ENCODE peak calls at places on chromosomes 13 and 19, in six cellular contexts. L, Y, W, B, K and V are unnamed samples.

GRCh38 chr13:29619995-29620394 is 24.5 kb upstream of the SLC7A1 start:
- DNase-seq in L (no peak), Y (no peak), W (no peak), B (no peak), K (no peak), V (no peak)

GRCh38 chr19:50258918-50259372 is 55.5 kb downstream of the MYH14 start:
- DNase-seq in L (no peak), Y (no peak), W (peak), B (no peak), K (peak), V (no peak)

GRCh38 chr19:16860118-16860517 is 28.7 kb upstream of the F2RL3 start:
- DNase-seq in L (no peak), Y (no peak), W (no peak), B (no peak), K (no peak), V (no peak)

GRCh38 chr13:104105418-104106355 is 1039.5 kb upstream of the SLC10A2 start:
- DNase-seq in L (no peak), Y (no peak), W (no peak), B (no peak), K (no peak), V (no peak)

GRCh38 chr13:113941571-113942191 is 32.2 kb downstream of the C13orf46 start:
- DNase-seq in L (no peak), Y (peak), W (no peak), B (no peak), K (no peak), V (no peak)

GRCh38 chr13:110382229-110382628 is 75.1 kb downstream of the COL4A2 start:
- DNase-seq in L (no peak), Y (peak), W (no peak), B (no peak), K (no peak), V (no peak)

GRCh38 chr13:48356750-48357149 is 53.2 kb downstream of the RB1 start:
- DNase-seq in L (no peak), Y (no peak), W (no peak), B (no peak), K (no peak), V (no peak)

GRCh38 chr19:12996542-12997094 is 1.3 kb downstream of the NFIX start:
- DNase-seq in L (no peak), Y (no peak), W (no peak), B (no peak), K (peak), V (no peak)

GRCh38 chr19:35856546-35857149 is at the start of gene KIRREL2:
- DNase-seq in L (peak), Y (no peak), W (peak), B (no peak), K (peak), V (peak)

DNA sequence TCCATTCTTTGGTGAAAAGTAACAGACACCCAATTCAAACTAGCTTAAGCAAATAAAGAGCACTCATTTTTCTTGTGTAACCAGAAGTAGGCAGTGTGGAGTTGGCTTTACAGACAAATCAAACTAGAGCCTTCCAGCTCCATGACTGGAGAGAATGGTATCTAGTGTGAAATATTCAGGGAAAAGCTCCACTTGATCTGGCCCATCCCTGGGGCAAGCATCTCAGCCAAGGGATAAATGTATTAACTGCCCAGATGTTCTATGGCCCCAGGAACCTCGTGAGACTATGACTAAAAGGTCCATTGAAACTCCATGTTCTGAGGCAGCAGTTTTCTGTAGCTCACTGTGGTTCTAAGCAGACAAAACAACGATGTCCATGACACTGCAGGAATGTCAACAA is 49.9 kb downstream of the TBC1D4 start:
- DNase-seq in L (no peak), Y (no peak), W (no peak), B (no peak), K (no peak), V (no peak)
- TF ChIP-seq CTCF in L (no peak), Y (no peak), W (no peak), B (no peak), K (no peak), V (no peak)

GRCh38 chr19:5032101-5032967 is 63.4 kb downstream of the KDM4B start:
- DNase-seq in L (no peak), Y (no peak), W (peak), B (no peak), K (peak), V (no peak)

GRCh38 chr19:5028229-5028886 is 59.4 kb downstream of the KDM4B start:
- DNase-seq in L (no peak), Y (no peak), W (no peak), B (no peak), K (no peak), V (no peak)

GRCh38 chr19:5030136-5030820 is 61.4 kb downstream of the KDM4B start:
- DNase-seq in L (no peak), Y (no peak), W (no peak), B (no peak), K (peak), V (no peak)

GRCh38 chr19:5030822-5031221 is 61.9 kb downstream of the KDM4B start:
- DNase-seq in L (no peak), Y (no peak), W (no peak), B (no peak), K (peak), V (no peak)

GRCh38 chr19:5031231-5032100 is 62.6 kb downstream of the KDM4B start:
- DNase-seq in L (peak), Y (peak), W (peak), B (peak), K (peak), V (peak)
- TF ChIP-seq CTCF in L (peak), Y (peak), W (peak), B (peak), K (peak), V (peak)

DNA sequence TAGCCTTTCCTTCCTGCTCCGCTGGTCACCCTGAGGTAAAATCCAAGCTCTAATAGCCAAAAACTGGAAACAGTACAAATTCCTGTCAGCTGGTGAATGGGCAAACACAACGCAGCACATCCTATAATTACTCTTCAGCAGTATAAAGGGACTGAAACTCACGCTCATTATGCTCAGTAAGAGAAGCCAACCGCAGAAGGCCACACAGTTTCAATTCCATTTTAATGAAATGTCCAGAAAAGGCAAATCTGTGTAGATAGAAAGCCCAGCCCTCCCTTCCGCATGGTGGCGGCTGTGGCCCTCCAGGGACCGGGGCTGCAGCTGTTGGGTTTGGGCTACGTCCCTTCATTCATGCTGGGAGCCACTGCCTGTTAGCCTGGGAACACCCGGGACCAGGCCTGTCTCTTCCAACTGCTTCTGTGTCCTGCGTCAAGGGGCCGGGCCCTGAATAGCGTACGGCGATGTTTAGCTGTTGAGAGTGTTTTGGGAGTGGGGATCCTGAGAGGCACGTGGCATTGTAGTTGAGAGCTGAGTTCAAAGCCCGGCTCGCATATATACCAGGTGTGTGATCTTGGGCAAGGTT is 23.5 kb downstream of the NKPD1 start:
- DNase-seq in L (peak), Y (no peak), W (no peak), B (no peak), K (no peak), V (no peak)
- TF ChIP-seq CTCF in L (no peak), Y (no peak), W (no peak), B (no peak), K (no peak), V (no peak)

GRCh38 chr13:26253262-26253786 is 605 bp upstream of the CDK8 start:
- DNase-seq in L (no peak), Y (no peak), W (no peak), B (no peak), K (no peak), V (no peak)

GRCh38 chr13:26254583-26255102 is 714 bp downstream of the CDK8 start:
- DNase-seq in L (peak), Y (peak), W (peak), B (peak), K (peak), V (peak)

GRCh38 chr13:26257049-26257448 is 3.1 kb downstream of the CDK8 start:
- DNase-seq in L (peak), Y (no peak), W (no peak), B (no peak), K (no peak), V (no peak)

GRCh38 chr13:26253787-26254582 is at the start of gene CDK8:
- DNase-seq in L (peak), Y (peak), W (peak), B (peak), K (peak), V (peak)

GRCh38 chr13:26255717-26256277 is 1.9 kb downstream of the CDK8 start:
- DNase-seq in L (no peak), Y (no peak), W (no peak), B (no peak), K (no peak), V (no peak)
- TF ChIP-seq CTCF in L (no peak), Y (peak), W (peak), B (no peak), K (peak), V (no peak)

GRCh38 chr13:46795321-46795720 is 1.6 kb downstream of the ESD start:
- DNase-seq in L (no peak), Y (no peak), W (no peak), B (no peak), K (no peak), V (no peak)

GRCh38 chr13:46797468-46798237 is 692 bp upstream of the ESD start:
- DNase-seq in L (no peak), Y (no peak), W (no peak), B (no peak), K (no peak), V (no peak)

GRCh38 chr13:46799139-46799538 is 2.2 kb upstream of the ESD start:
- DNase-seq in L (no peak), Y (no peak), W (no peak), B (no peak), K (no peak), V (no peak)

GRCh38 chr13:46796129-46796514 is 839 bp downstream of the ESD start:
- DNase-seq in L (no peak), Y (no peak), W (no peak), B (no peak), K (no peak), V (no peak)

GRCh38 chr13:46796515-46797467 is at the start of gene ESD:
- DNase-seq in L (peak), Y (peak), W (peak), B (peak), K (peak), V (peak)
- TF ChIP-seq CTCF in L (no peak), Y (no peak), W (no peak), B (no peak), K (no peak), V (no peak)

DNA sequence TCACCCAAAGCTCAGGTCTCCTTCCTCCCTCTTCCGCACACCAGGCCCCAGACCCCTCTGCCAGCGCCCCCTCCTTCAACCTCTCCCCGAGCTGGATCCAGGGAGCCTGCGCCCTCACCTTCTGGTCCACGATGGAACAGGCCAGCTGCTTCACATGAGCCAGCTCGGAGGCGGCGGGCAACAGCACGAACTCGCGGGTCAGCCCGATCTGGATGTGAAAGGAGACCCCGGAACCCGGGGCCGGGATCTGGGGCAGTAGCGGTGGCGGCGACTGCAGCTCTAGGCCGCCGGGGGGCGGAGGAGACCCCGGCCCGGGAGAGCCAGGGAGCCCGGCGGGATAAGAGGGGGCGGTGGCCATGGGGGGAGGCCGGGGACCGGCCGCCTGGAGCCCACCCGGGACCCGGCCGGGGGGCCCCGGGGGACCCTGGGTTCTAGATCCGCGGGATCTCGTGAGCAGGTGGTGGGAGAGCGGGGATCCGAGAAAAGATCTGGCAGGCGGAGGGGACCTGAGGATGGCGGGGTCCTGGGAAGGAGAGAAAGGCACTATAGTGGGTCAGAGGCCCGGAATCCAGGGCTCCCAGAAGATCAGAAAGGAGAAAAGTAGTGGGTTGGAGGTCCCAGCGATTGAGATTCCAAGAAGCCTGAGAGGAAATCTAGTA is 772 bp downstream of the PRKD2 start:
- DNase-seq in L (no peak), Y (peak), W (peak), B (no peak), K (peak), V (no peak)
- TF ChIP-seq CTCF in L (no peak), Y (no peak), W (peak), B (peak), K (peak), V (no peak)